ENCODE peak calls at places on chromosomes 12 and 14, in four cellular contexts. F is neuronal stem cell, M is right atrium auricular region, R is left ventricle myocardium inferior. Z is an unnamed sample. For H3K9me3 and H3K4me1, the result is how much of the 10 kb centered on the place peaks cover.

GRCh38 chr14:81436296-81437138 is 36.4 kb upstream of the STON2 start:
- DNase-seq in F (peak), M (peak), R (peak), Z (peak)

GRCh38 chr14:76537912-76538647 is 162.1 kb downstream of the ESRRB start:
- DNase-seq in F (no peak), M (no peak), R (no peak), Z (no peak)

GRCh38 chr14:71645656-71646055 is 286.6 kb upstream of the RGS6 start:
- DNase-seq in F (no peak), M (no peak), R (no peak), Z (no peak)

GRCh38 chr14:50060871-50061663 is 55.3 kb downstream of the VCPKMT start:
- DNase-seq in F (no peak), M (peak), R (peak), Z (no peak)

GRCh38 chr14:22556021-22556989 is 32.7 kb downstream of the DAD1 start:
- DNase-seq in F (no peak), M (no peak), R (no peak), Z (peak)

GRCh38 chr12:93622485-93622884 is 50.0 kb downstream of the SOCS2 start:
- DNase-seq in F (no peak), M (no peak), R (no peak), Z (no peak)

GRCh38 chr12:75771023-75771422 is 259.6 kb upstream of the KRR1 start:
- DNase-seq in F (no peak), M (no peak), R (no peak), Z (no peak)

GRCh38 chr12:60684988-60685655 is 1089.3 kb downstream of the SLC16A7 start:
- DNase-seq in F (no peak), M (no peak), R (no peak), Z (no peak)

DNA sequence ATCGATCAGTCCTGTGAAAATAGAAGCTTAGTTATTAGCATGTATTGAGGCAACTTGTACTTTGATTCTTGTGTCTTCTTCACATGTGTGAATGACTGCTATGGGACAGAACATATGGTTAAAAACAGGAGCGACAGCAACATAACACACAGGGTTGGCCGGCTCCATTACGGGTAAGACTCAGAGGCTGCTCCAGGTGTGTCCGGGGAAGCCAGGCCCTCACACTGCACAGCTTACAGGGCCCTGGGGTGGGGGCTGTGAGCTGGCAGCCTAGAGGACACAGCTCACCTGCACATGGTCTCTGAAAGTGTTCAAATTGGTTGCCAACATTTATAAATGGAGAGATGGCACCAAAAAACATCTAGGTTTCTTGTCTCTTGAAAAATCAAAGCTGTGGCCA is 31.1 kb downstream of the TCHP start:
- DNase-seq in F (no peak), M (no peak), R (no peak), Z (no peak)
- H3K27ac ChIP-seq in F (no peak), M (no peak), R (peak), Z (no peak)

GRCh38 chr12:25388216-25388615 is 137.5 kb upstream of the KRAS start:
- DNase-seq in F (no peak), M (no peak), R (no peak), Z (peak)
- H3K9me3 ChIP-seq in F (under half), M (under half), R (under half), Z (under half)

GRCh38 chr12:4276524-4277204 is 3.1 kb downstream of the CCND2 start:
- DNase-seq in F (peak), M (peak), R (peak), Z (peak)

GRCh38 chr12:4277856-4278581 is 4.5 kb downstream of the CCND2 start:
- DNase-seq in F (no peak), M (no peak), R (no peak), Z (no peak)

GRCh38 chr12:4278582-4278939 is 5.0 kb downstream of the CCND2 start:
- DNase-seq in F (no peak), M (peak), R (peak), Z (peak)

GRCh38 chr12:4275869-4276253 is 2.3 kb downstream of the CCND2 start:
- DNase-seq in F (no peak), M (no peak), R (no peak), Z (peak)

DNA sequence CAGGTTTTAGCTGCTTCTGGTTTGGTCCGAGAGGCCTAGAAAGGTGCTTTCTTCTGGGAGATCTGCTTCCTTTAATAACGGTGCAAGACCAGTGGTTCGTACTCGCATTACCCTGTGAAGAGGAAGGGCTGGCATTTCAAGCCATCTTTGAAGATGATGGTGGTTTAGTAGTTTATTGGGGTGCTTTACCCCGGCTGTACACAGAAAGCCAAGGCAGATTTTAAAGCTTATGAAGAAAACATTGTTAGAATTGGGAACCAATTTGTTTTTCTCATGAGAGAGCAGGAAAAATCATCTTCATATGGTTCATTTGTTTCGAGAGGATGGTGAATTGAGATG is 3.6 kb downstream of the CCND2 start:
- DNase-seq in F (no peak), M (no peak), R (no peak), Z (no peak)
- H3K4me1 ChIP-seq in F (under half), M (half or more), R (half or more), Z (under half)

GRCh38 chr12:117664169-117664568 is 302.7 kb upstream of the NOS1 start:
- DNase-seq in F (no peak), M (no peak), R (no peak), Z (no peak)
- H3K27ac ChIP-seq in F (no peak), M (no peak), R (no peak), Z (no peak)

DNA sequence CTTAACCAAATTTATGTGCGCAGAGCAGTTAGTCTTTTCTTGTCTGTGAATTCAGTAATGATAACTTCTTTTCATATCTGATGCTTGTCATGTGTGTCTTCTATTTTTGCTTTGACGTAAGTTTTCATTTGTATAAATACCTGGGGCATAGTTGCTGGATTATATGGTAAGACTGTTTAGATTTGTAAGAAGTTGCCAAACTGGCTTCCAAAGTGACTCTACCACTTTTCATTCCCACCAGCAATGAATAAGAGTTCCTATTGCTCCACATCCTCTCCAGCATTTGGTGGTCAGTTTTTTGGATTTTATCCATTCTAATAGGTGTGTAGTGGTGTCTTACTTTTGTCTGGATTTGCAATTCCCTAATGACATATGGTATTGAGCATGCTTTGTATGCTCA is 8.9 kb downstream of the ZNF268 start:
- DNase-seq in F (no peak), M (no peak), R (no peak), Z (no peak)
- H3K9me3 ChIP-seq in F (half or more), M (under half), R (half or more), Z (under half)

GRCh38 chr12:125096894-125097293 is 31.7 kb downstream of the AACS start:
- DNase-seq in F (no peak), M (no peak), R (no peak), Z (no peak)

GRCh38 chr12:125099407-125099779 is 34.2 kb downstream of the AACS start:
- DNase-seq in F (no peak), M (no peak), R (no peak), Z (peak)

GRCh38 chr12:125097427-125097826 is 32.2 kb downstream of the AACS start:
- DNase-seq in F (no peak), M (no peak), R (no peak), Z (no peak)

GRCh38 chr12:125100551-125101434 is 35.6 kb downstream of the AACS start:
- DNase-seq in F (no peak), M (no peak), R (no peak), Z (peak)

DNA sequence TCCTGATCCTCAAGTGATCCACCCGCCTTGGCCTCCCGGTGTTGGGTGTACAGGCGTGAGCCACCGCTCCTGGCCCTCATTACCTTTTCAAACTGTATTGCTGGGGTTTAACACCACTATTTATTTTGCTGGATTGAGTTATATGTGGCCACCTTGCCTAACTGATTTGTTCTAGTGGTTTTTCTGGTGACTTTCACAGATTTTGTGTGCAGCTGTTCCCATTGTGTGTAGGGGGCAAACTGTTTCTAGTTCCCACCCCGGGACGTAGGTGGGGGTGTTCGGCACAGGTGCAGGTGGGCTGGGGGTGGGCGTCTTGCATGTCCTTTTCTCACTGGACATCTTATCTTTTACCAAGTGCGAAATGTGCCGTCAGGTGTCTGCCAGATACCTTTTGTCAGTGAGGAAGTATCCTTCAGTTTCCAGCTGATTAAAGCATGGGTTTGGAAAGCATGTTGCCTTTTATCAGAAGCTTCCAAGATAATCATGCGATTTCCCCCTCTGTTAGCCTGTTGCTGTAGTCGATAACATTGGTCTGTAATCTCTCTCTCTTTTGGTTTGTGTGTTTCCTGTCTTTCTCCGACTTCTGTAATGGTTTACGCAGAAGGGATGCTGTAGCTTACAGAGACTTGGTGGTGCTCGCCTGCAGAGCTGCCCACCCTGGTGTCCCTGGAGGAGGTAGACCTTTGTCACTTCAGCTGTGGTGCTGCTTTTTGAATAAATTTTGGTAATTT is 33.6 kb downstream of the AACS start:
- DNase-seq in F (no peak), M (no peak), R (no peak), Z (no peak)
- H3K4me1 ChIP-seq in F (under half), M (under half), R (under half), Z (under half)

GRCh38 chr14:103890052-103890371 is 38.2 kb upstream of the TDRD9 start:
- DNase-seq in F (no peak), M (no peak), R (no peak), Z (no peak)
- H3K27ac ChIP-seq in F (no peak), M (no peak), R (peak), Z (no peak)

GRCh38 chr12:131230340-131231099 is 276.8 kb downstream of the ADGRD1 start:
- DNase-seq in F (no peak), M (no peak), R (no peak), Z (no peak)

GRCh38 chr12:131229426-131230339 is 276.0 kb downstream of the ADGRD1 start:
- DNase-seq in F (no peak), M (no peak), R (peak), Z (peak)

GRCh38 chr12:131235871-131236271 is 282.2 kb downstream of the ADGRD1 start:
- DNase-seq in F (no peak), M (no peak), R (no peak), Z (no peak)

GRCh38 chr12:131231194-131231980 is 277.7 kb downstream of the ADGRD1 start:
- DNase-seq in F (no peak), M (no peak), R (no peak), Z (no peak)

DNA sequence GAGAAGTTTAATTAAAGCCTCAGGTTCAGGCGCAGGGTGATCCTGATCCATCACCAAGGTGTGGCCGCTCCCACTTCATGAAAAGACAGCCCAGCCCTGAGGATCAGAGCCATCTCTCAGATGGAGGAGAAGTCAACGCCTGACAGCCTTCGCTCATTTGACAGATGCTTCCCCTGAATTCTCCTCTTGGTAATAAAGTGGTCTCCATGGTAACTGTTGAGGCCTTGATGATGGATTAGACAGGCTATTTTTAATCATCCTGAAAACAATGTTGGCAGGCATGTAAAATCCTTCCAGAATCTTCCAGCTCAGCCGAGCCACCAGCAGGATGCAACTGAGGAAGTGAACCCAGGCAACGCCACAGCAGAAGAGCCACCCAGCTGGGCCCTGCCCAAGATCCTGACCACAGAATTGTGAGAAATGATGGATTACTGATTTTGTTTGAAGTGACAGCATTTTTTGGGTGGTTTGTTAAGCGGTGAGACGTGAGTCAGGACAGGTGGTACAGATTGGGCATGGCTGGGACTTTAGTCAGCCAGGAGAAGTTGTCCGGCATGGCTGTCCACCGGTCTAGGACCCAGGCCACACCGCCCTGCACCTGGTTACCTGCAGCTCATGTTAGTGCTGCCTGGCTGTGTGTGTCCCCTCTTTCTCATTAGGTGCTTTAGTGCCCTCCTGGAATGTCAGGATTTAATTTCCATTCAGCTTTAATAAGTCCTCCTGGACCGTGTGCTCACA is 280.2 kb downstream of the ADGRD1 start:
- DNase-seq in F (no peak), M (no peak), R (no peak), Z (no peak)
- H3K9me3 ChIP-seq in F (under half), M (under half), R (under half), Z (under half)

DNA sequence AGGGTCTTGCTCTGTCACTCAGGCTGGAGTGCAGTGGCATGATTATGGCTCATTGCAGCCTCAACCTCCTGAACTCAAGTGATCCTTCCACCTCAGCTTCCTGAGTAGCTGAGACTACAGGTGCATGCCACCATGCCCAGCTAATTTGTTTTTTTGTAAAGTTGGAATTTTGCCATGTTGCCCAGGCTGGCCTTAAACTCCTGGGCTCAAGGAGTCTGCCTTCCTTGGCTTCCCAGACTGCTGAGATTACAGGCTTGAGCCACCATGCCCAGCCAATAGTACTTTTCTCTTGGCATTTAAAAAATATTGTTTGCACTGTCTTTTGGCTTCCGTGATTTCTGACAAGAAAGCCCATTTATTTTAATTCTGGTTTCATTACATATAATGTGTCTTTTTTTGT is 61.3 kb downstream of the DIP2B start:
- DNase-seq in F (no peak), M (no peak), R (no peak), Z (no peak)
- H3K4me1 ChIP-seq in F (under half), M (under half), R (half or more), Z (under half)

Z was measured in small intestine.